ENCODE peak calls at places on chromosomes 12 and 14, in seven cellular contexts. A, J, V, R, I, S and O are unnamed samples.

GRCh38 chr12:99852666-99853065 is 132.1 kb downstream of the ANKS1B start:
- DNase-seq in V (no peak), R (no peak), S (no peak), A (no peak), J (no peak), I (no peak), O (no peak)

GRCh38 chr12:120352117-120352516 is 16.8 kb downstream of the MSI1 start:
- DNase-seq in S (no peak), A (no peak), V (no peak), I (no peak), R (no peak), J (no peak), O (no peak)

GRCh38 chr14:73008501-73008900 is 18.4 kb downstream of the ZFYVE1 start:
- DNase-seq in V (no peak), R (no peak), I (no peak), J (no peak), A (no peak), S (no peak), O (no peak)

GRCh38 chr12:63862187-63863107 is 17.9 kb downstream of the SRGAP1 start:
- DNase-seq in I (no peak), J (no peak), S (no peak), V (no peak), A (no peak), R (peak), O (no peak)

GRCh38 chr14:21852061-21852664 is 178.5 kb upstream of the OR4E1 start:
- DNase-seq in V (peak), A (no peak), J (peak), I (peak), R (peak), S (no peak), O (no peak)

GRCh38 chr14:64610049-64610746 is 60.4 kb downstream of the PPP1R36 start:
- DNase-seq in I (no peak), R (no peak), J (no peak), S (no peak), V (peak), A (no peak), O (no peak)

GRCh38 chr14:50874842-50875241 is 3.0 kb downstream of the ABHD12B start:
- DNase-seq in V (no peak), A (no peak), I (no peak), R (peak), S (no peak), J (no peak), O (no peak)

GRCh38 chr12:106417926-106418910 is 60.7 kb downstream of the POLR3B start:
- DNase-seq in S (no peak), J (no peak), I (no peak), V (no peak), A (no peak), R (peak), O (no peak)

GRCh38 chr14:88792572-88793258 is at the start of gene EML5:
- DNase-seq in S (peak), I (peak), R (peak), J (peak), A (no peak), V (peak), O (peak)
- TF ChIP-seq TAF1 in S (no peak), I (no peak), R (peak), J (no peak), A (no peak), V (peak), O (no peak)

GRCh38 chr12:82954572-82954971 is 267.9 kb downstream of the TMTC2 start:
- DNase-seq in I (no peak), J (no peak), A (no peak), S (no peak), V (no peak), R (no peak), O (no peak)

GRCh38 chr12:82955020-82955419 is 268.3 kb downstream of the TMTC2 start:
- DNase-seq in V (no peak), J (no peak), I (no peak), S (no peak), R (no peak), A (no peak), O (no peak)

GRCh38 chr12:82954064-82954463 is 267.4 kb downstream of the TMTC2 start:
- DNase-seq in R (no peak), I (no peak), V (no peak), A (no peak), J (no peak), S (no peak), O (no peak)

GRCh38 chr12:82959821-82960220 is 273.1 kb downstream of the TMTC2 start:
- DNase-seq in J (no peak), I (no peak), R (no peak), S (no peak), V (no peak), A (no peak), O (no peak)

DNA sequence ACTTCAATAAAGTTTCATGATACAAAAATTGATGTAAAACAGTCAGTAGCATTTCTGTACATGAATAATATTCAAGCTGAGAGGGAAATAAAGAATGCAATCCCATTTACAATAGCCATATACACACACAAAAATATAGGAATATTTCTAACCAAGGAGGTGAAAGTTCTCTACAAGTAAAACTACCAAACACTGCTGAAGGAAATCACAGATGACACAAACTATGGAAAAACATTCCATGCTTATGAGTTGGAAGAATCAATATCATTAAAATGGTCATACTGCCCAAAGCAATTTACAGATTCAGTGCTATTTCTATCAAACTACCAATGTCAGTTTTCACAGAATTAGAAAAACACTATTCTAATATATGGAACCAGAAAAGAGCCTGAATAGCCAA is 272.3 kb downstream of the TMTC2 start:
- DNase-seq in A (no peak), V (no peak), I (no peak), J (no peak), S (no peak), R (no peak), O (no peak)
- TF ChIP-seq POLR2AphosphoS5 in A (no peak), V (no peak), I (no peak), J (no peak), S (no peak), R (no peak), O (no peak)

GRCh38 chr14:20247651-20248246 is 8.7 kb downstream of the OR11H4 start:
- DNase-seq in V (no peak), J (peak), A (no peak), S (no peak), R (peak), I (peak), O (no peak)
- TF ChIP-seq TAF1 in V (no peak), J (no peak), A (no peak), S (no peak), R (no peak), I (no peak), O (no peak)

DNA sequence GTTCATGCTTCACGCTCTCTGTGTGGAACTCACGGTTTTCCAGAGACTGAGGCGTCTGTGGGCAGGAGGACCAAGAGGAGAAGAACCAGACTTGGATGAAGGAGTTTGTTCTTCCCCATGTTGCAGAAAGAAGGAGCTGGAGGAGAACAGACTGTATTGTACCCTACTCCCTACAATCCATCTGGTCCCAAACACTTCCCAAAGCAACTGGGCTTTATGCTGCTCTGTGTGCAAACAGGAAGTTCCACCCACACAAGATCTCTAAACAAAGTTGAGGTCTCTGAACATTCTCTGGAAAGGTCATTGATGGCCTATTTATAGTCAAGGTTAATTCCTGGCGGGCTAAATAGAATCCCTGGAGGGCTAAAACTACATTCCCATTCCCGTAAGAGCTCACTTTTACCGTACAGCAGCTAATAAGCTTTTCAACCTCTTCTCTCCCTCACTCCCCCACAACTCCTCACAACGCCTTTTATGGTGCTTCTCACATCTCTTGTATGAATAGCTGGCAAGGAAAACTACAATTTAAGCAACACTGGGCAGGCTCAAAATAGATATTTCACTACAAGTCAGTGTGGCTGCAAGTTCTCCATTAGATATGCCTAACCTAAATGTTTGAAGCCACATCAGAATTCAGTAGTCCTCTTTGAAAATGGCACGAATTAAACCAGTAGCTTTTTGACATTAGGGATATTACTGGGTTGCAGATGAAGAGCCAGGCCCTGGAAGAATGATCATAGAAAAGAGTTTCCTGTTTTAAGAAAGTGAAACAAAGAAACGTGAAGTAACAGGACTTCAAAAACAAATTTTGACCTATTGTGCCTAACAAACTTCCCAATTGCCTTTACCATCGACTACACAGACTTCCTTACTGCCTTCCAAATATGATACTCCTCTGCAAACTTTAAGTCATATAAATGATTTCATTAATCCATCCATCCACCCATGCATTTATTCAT is at the start of gene A2M:
- DNase-seq in A (no peak), S (no peak), R (peak), J (no peak), V (no peak), I (no peak), O (no peak)
- TF ChIP-seq POLR2AphosphoS5 in A (no peak), S (no peak), R (peak), J (no peak), V (no peak), I (no peak), O (no peak)

GRCh38 chr14:69850736-69851112 is 28.5 kb upstream of the SMOC1 start:
- DNase-seq in I (no peak), A (no peak), J (no peak), R (peak), V (no peak), S (no peak), O (no peak)

GRCh38 chr14:69853774-69854173 is 25.4 kb upstream of the SMOC1 start:
- DNase-seq in R (no peak), A (no peak), J (no peak), I (no peak), S (no peak), V (peak), O (no peak)

GRCh38 chr14:69855180-69855817 is 23.9 kb upstream of the SMOC1 start:
- DNase-seq in S (no peak), J (no peak), A (no peak), V (peak), R (no peak), I (no peak), O (no peak)

GRCh38 chr14:69854598-69854997 is 24.6 kb upstream of the SMOC1 start:
- DNase-seq in S (no peak), J (no peak), R (no peak), V (no peak), I (no peak), A (no peak), O (no peak)

GRCh38 chr14:69852897-69853296 is 26.3 kb upstream of the SMOC1 start:
- DNase-seq in R (no peak), S (no peak), V (peak), A (no peak), I (no peak), J (no peak), O (no peak)
- TF ChIP-seq TAF1 in R (no peak), S (no peak), V (no peak), A (no peak), I (no peak), J (no peak), O (no peak)